ENCODE peak calls at places on chromosomes 5 and 9, in eight cellular contexts. A, S, U, V, B, N, K and F are unnamed samples.

GRCh38 chr5:42595597-42595996 is 161.0 kb upstream of the CCDC152 start:
- DNase-seq in U (no peak), B (no peak), S (no peak), V (no peak), A (no peak), N (no peak), K (no peak), F (no peak)

GRCh38 chr5:122723606-122724352 is 51.1 kb upstream of the SNX2 start:
- DNase-seq in S (no peak), V (no peak), K (peak), A (no peak), N (no peak), B (no peak), U (no peak), F (no peak)

GRCh38 chr9:16768816-16769215 is 101.7 kb downstream of the BNC2 start:
- DNase-seq in A (no peak), U (no peak), B (no peak), V (peak), K (no peak), N (no peak), S (no peak), F (peak)

GRCh38 chr5:82183828-82184227 is 94.3 kb downstream of the RPS23 start:
- DNase-seq in V (no peak), S (no peak), B (no peak), U (no peak), K (peak), A (no peak), N (no peak), F (peak)

GRCh38 chr9:126337690-126338426 is 11.2 kb downstream of the MVB12B start:
- DNase-seq in B (no peak), K (no peak), S (no peak), U (no peak), A (no peak), N (no peak), V (no peak), F (peak)

GRCh38 chr5:2149196-2149541 is 266.4 kb upstream of the IRX4 start:
- DNase-seq in A (no peak), B (no peak), U (peak), K (no peak), V (peak), N (peak), S (peak), F (no peak)

GRCh38 chr5:34496258-34496657 is 159.9 kb upstream of the RAI14 start:
- DNase-seq in V (no peak), B (no peak), A (no peak), S (no peak), U (no peak), N (no peak), K (no peak), F (no peak)

GRCh38 chr5:117713585-117714198 is 1139.1 kb upstream of the SEMA6A start:
- DNase-seq in N (no peak), U (no peak), S (peak), B (no peak), V (no peak), K (no peak), A (peak), F (peak)

GRCh38 chr9:74497750-74498615 is 848 bp downstream of the RORB start:
- DNase-seq in B (peak), V (no peak), N (no peak), K (no peak), S (no peak), U (no peak), A (no peak), F (no peak)

GRCh38 chr9:120388000-120388855 is 191.7 kb downstream of the CDK5RAP2 start:
- DNase-seq in U (no peak), A (no peak), N (no peak), K (no peak), S (no peak), V (no peak), B (no peak), F (no peak)

GRCh38 chr5:175697846-175698245 is 40.0 kb downstream of the HRH2 start:
- DNase-seq in S (no peak), B (no peak), U (no peak), N (no peak), A (no peak), V (no peak), K (no peak), F (no peak)

GRCh38 chr9:99019523-99020331 is 76.0 kb downstream of the COL15A1 start:
- DNase-seq in U (no peak), A (no peak), N (peak), S (no peak), K (no peak), V (no peak), B (peak), F (no peak)

GRCh38 chr5:91794856-91795548 is 411.9 kb upstream of the ARRDC3 start:
- DNase-seq in A (no peak), N (peak), K (no peak), S (no peak), U (peak), V (no peak), B (no peak), F (no peak)

GRCh38 chr9:127025042-127025441 is 97.4 kb downstream of the ANGPTL2 start:
- DNase-seq in S (no peak), A (no peak), U (no peak), B (no peak), N (no peak), K (no peak), V (no peak), F (no peak)

GRCh38 chr9:14428781-14429230 is 114.9 kb upstream of the NFIB start:
- DNase-seq in U (peak), S (peak), V (peak), A (peak), K (no peak), N (peak), B (peak), F (peak)

GRCh38 chr9:27292646-27293045 is 4.3 kb downstream of the EQTN start:
- DNase-seq in B (no peak), V (no peak), K (no peak), N (no peak), A (no peak), S (no peak), U (no peak), F (no peak)

GRCh38 chr5:176535101-176535654 is 2.0 kb downstream of the RNF44 start:
- DNase-seq in V (no peak), N (no peak), U (no peak), S (no peak), B (peak), A (no peak), K (peak), F (peak)

GRCh38 chr9:116475201-116475600 is 211.9 kb upstream of the TRIM32 start:
- DNase-seq in V (no peak), S (no peak), B (no peak), U (no peak), N (no peak), A (peak), K (no peak), F (peak)

GRCh38 chr9:14089051-14089798 is 224.7 kb downstream of the NFIB start:
- DNase-seq in K (no peak), B (no peak), S (no peak), A (no peak), V (no peak), N (no peak), U (no peak), F (no peak)

GRCh38 chr5:8912106-8912505 is 633.8 kb downstream of the SEMA5A start:
- DNase-seq in N (no peak), S (no peak), U (no peak), K (no peak), V (no peak), A (no peak), B (no peak), F (no peak)

DNA sequence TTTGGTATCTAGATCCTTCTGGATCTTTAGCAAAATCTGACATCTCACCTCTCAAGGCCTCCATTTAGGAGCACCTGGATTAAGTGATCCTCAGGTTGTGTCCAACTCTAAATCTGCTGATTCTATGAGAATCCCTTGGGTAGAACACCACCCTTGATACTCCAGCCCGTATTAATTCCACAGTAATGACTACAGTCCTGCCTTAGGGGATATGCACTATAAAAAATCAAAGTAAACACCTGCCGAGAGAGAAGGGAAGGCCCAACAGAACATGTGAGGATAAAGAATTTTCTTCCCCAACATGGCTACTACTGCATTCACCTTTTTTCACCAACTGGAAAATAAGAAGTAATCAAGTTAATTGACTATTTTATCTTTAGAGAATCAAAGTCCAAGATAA is 27.6 kb downstream of the DAP start:
- DNase-seq in S (no peak), B (no peak), U (no peak), N (no peak), V (no peak), A (no peak), K (no peak), F (no peak)
- TF ChIP-seq CTCF in S (no peak), B (no peak), U (no peak), N (no peak), V (no peak), A (no peak), K (no peak), F (no peak)

DNA sequence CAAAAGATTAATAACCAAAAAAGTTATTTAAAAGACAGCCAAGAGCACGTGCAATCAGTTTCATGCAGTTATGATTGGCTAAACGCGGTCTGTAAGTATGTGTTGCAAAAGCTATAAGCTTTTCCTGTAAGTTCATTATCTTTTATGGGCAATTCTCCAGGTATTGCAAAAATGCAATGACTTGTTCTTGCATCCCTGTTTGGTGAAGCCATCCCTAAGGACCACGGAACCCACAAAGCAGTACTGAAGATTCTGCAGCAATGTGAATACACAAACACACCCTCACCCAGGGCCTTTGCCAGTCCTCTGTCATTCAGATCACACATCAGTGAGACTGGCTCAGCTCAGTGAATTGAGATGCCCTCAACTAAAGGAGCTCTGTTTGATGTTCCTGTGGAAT is 11.4 kb downstream of the GCNT4 start:
- DNase-seq in V (no peak), K (no peak), B (no peak), N (no peak), S (no peak), A (no peak), U (no peak), F (no peak)
- TF ChIP-seq MAX in V (no peak), K (no peak), B (no peak), N (no peak), S (no peak), A (no peak), U (no peak), F (no peak)

GRCh38 chr5:151709109-151709735 is 22.5 kb upstream of the SPARC start:
- DNase-seq in N (no peak), U (no peak), K (no peak), A (peak), B (no peak), V (no peak), S (no peak), F (no peak)
- TF ChIP-seq POLR2A in N (no peak), U (no peak), K (no peak), A (peak), B (no peak), V (no peak), S (no peak), F (no peak)

DNA sequence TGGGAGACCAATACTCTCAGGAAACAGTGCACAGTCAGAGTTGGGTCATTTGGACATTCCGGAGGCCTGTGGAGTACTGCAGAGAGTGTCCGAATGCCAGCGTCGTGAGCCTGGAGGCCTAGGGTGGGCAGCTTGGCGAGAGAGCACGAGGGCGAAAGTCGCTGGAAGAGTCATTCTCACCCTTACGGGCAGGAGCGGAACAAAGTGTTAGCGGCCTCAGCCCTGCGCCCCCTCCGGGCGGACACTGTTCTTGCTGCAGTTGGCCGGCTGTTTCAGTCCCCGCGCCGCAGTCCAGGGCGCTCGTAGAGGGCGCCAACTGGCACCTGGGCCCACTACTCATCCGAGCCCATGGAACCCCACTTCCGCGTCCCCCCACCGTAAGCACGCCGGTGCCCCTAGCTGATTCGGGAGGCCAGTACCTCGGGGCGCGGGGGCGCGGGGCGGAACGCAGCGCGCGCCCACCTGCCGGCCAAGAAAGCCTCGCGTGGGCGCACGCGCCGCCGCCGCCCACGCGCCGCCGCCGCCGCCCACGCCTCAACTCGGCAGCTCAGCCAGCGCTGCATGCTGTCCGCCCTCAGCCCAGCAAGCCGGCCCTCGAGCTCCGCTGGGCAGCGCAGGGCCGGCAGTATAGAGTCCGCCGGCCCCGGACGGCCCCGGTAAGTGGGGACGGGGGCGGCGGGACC is 99.7 kb upstream of the CCL21 start:
- DNase-seq in N (no peak), B (peak), K (no peak), A (peak), V (peak), S (no peak), U (no peak), F (no peak)
- TF ChIP-seq CTCF in N (no peak), B (peak), K (no peak), A (peak), V (peak), S (no peak), U (no peak), F (no peak)

GRCh38 chr9:114611516-114612271 is 603 bp downstream of the TMEM268 start:
- DNase-seq in V (no peak), U (no peak), K (no peak), A (peak), B (peak), N (peak), S (no peak), F (peak)
- TF ChIP-seq MAX in V (no peak), U (no peak), K (no peak), A (no peak), B (no peak), N (no peak), S (no peak), F (peak)

GRCh38 chr9:83956288-83957028 is 23.6 kb downstream of the HNRNPK start:
- DNase-seq in U (peak), K (no peak), A (peak), B (no peak), N (peak), V (no peak), S (no peak), F (peak)
- TF ChIP-seq POLR2A in U (peak), K (peak), A (peak), B (peak), N (peak), V (no peak), S (no peak), F (no peak)

DNA sequence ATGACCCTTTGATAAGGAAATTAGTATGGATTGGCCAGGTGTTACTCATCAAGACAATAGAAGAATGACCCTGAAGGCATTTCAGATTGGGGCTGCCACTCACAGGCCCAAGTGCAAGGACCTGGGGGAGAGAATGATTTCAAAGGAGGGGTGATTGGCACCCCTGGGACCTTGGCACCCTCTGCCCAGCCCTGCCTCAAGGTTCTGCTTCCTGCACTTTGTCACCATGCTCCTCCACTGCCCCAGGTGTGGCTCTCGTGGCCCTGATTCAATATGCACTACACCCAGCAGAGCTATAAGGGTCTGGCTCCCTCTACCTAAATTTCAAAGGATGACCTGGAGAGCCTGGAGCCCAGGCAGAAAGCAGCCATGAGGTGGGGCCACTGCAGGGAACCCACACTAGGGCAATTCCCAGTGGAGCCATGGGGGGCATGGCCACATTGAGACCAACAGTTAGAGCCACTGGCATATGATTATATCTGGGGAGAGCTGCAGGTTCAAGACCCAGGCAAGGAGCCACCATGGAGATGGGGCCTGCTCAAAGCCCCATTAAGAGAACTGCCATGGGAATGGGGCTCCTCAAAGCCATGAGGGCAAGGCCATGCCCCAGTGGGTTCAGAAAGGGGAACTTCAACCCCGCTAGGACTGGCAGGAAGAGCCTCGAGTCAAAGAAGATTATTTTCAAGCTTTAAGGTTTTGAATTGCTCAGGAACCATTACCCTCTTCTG is 93.0 kb downstream of the CEMIP2 start:
- DNase-seq in N (no peak), U (no peak), S (no peak), B (no peak), A (no peak), V (no peak), K (no peak), F (no peak)
- TF ChIP-seq CTCF in N (no peak), U (no peak), S (no peak), B (no peak), A (no peak), V (no peak), K (no peak), F (no peak)

GRCh38 chr5:5979362-5979760 is 399.0 kb downstream of the MED10 start:
- DNase-seq in A (no peak), B (no peak), V (no peak), U (no peak), S (no peak), K (no peak), N (no peak), F (no peak)
- TF ChIP-seq MAX in A (no peak), B (no peak), V (no peak), U (no peak), S (no peak), K (no peak), N (no peak), F (no peak)

DNA sequence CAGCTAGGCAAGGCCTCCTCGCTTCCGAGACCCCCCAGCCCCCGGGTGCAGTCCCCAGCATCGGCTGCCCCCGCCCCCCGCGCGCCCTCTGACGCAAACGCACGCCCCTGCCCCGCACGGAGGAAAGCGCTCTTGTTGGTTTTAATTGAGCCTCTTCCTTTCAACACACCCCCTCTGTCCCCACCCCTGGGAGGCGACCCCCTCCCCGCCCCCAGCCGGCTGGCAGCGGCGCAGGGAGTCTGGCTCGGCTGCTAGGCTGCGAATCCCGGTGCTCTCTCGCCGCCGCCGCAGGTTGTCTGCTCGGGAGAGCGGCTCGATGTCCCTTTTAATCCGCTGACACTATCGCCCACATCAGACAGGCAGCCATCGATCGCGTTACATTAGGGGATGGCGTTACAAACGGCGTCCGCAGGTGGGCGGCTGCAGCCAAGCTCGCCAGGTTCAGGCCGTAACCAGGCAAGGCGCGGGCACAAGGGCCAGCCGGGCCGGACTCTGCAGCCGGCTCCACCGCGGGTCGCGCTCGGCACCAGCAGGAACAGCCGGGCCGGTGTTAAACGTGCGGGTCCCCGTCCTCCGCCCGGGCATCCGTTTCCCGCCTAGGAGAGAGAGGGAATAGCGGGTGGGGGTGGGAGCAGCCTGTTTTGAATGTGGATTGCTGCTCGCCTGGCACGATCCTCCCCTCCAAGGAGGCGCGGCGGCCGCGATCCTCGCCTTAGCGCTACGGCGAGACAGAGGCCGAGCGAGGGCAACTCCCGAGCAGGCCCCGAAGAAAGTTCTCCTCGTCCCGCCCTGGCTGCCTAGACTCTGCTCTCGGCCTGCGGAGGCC is 1.2 kb downstream of the NR2F1-AS1 start:
- DNase-seq in V (no peak), A (no peak), N (no peak), B (peak), K (no peak), S (no peak), U (no peak), F (peak)
- TF ChIP-seq POLR2A in V (no peak), A (no peak), N (no peak), B (peak), K (no peak), S (no peak), U (no peak), F (peak)

DNA sequence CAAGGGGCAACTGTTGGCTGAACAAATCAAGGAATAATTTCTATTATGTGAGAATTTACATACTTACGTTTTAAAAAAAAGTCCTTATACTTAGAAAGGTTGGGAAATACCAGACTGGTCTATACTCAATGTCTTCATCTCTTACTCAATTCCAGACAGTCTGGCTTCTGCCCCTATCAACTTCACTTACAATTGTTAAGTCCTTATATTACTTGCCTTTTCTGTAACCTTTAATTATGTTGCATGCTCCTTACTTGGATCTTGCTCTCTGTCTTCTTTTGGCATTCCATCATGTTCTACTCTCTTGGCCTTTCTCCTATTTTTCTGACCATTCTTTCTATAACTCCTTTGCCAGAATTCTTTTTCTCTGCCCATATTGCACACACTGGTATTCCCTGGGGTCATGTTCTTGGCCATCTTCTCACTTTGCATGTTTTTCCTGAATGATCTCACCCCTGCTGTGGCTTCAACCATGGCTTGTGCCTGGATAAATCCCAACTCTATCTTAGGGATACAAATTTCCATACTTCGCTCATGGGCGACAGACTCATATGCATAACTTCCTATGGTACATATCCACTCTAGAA is 209.8 kb upstream of the ZNF462 start:
- DNase-seq in U (no peak), A (no peak), K (no peak), B (no peak), N (no peak), S (no peak), V (no peak), F (no peak)
- TF ChIP-seq CTCF in U (no peak), A (no peak), K (no peak), B (no peak), N (no peak), S (no peak), V (no peak), F (no peak)